ENCODE peak calls at places on chromosomes 11 and 22, in nine cellular contexts. T is heart left ventricle, Y is fibroblast of the aortic adventitia, L is colonic mucosa, V is tibial nerve, F is GM12865, H is OCI-LY7, C is PC-3, J is astrocyte of the cerebellum. N is an unnamed sample.

GRCh38 chr22:47340851-47341436 is 578.5 kb downstream of the TBC1D22A start:
- DNase-seq in Y (peak; percentile 16), J (no peak), T (no peak), L (no peak), F (no peak), H (no peak), V (no peak), C (peak; percentile 28), N (peak; percentile 6)

GRCh38 chr11:133934599-133935550 is 21.9 kb downstream of the IGSF9B start:
- DNase-seq in T (peak; percentile 76), J (no peak), V (peak; percentile 27), L (peak; percentile 47), Y (peak; percentile 76), H (no peak), F (peak; percentile 14), C (peak; percentile 68), N (peak; percentile 61)

GRCh38 chr11:69080361-69080973 is 31.7 kb downstream of the TPCN2 start:
- DNase-seq in J (no peak), C (peak; percentile 93), V (no peak), Y (no peak), L (no peak), F (no peak), T (no peak), H (no peak), N (peak; percentile 26)

GRCh38 chr11:124769804-124770774 is 8.0 kb upstream of the ESAM start:
- DNase-seq in V (no peak), H (no peak), T (no peak), J (no peak), Y (no peak), C (peak; percentile 90), L (no peak), F (no peak), N (peak; percentile 61)

GRCh38 chr22:20656516-20656901 is 117.4 kb upstream of the SERPIND1 start:
- DNase-seq in J (no peak), L (no peak), V (no peak), T (no peak), C (no peak), Y (no peak), F (no peak), H (no peak), N (no peak)

GRCh38 chr11:92843455-92843854 is 126.0 kb upstream of the MTNR1B start:
- DNase-seq in Y (no peak), C (no peak), V (no peak), T (no peak), F (no peak), L (no peak), H (no peak), J (no peak), N (no peak)

GRCh38 chr11:47330002-47330911 is 22.2 kb downstream of the MYBPC3 start:
- DNase-seq in J (no peak), V (no peak), T (peak; percentile 59), C (no peak), L (no peak), Y (no peak), F (no peak), H (peak; percentile 10), N (no peak)

GRCh38 chr11:43427971-43428370 is 69.3 kb downstream of the TTC17 start:
- DNase-seq in Y (no peak), J (no peak), F (no peak), T (no peak), V (no peak), L (no peak), C (no peak), H (no peak), N (no peak)

GRCh38 chr11:25981998-25982397 is 349.9 kb upstream of the ANO3 start:
- DNase-seq in L (peak; percentile 18), C (peak; percentile 68), Y (peak; percentile 89), T (no peak), H (peak; percentile 87), F (peak; percentile 77), V (no peak), J (peak; percentile 55), N (peak; percentile 84)

GRCh38 chr11:121341609-121342008 is 49.0 kb downstream of the SC5D start:
- DNase-seq in L (peak; percentile 42), J (no peak), V (no peak), C (no peak), F (peak; percentile 43), T (no peak), Y (no peak), H (peak; percentile 60), N (no peak)

GRCh38 chr11:3046190-3046589 is 11.0 kb downstream of the CARS1 start:
- DNase-seq in F (no peak), H (no peak), L (no peak), Y (no peak), V (no peak), C (peak; percentile 8), T (no peak), J (no peak), N (no peak)

GRCh38 chr11:121159721-121160120 is 58.7 kb downstream of the TECTA start:
- DNase-seq in Y (no peak), J (no peak), L (no peak), T (no peak), F (no peak), C (no peak), V (no peak), H (no peak), N (no peak)

GRCh38 chr22:35766654-35767580 is 49.2 kb downstream of the APOL5 start:
- DNase-seq in H (no peak), J (no peak), F (no peak), Y (peak; percentile 35), C (peak; percentile 67), V (no peak), T (no peak), L (no peak), N (peak; percentile 59)

GRCh38 chr11:3738241-3738640 is 59.1 kb downstream of the NUP98 start:
- DNase-seq in V (no peak), F (no peak), Y (peak; percentile 46), L (no peak), J (no peak), H (no peak), T (no peak), C (no peak), N (peak; percentile 73)

GRCh38 chr11:112221263-112221835 is 4.9 kb upstream of the PTS start:
- DNase-seq in H (no peak), T (no peak), C (peak; percentile 35), V (no peak), J (no peak), Y (peak; percentile 36), F (no peak), L (no peak), N (no peak)

GRCh38 chr11:45083544-45084087 is 62.8 kb upstream of the PRDM11 start:
- DNase-seq in F (no peak), T (no peak), H (peak; percentile 45), C (peak; percentile 54), L (peak; percentile 40), Y (no peak), V (no peak), J (no peak), N (no peak)
- TF ChIP-seq CTCF in F (peak; percentile 35), T (no peak), H (peak; percentile 84), C (peak; percentile 64), L (no peak), Y (peak; percentile 40), V (no peak), J (peak; percentile 45), N (peak; percentile 34)

GRCh38 chr11:73995247-73995646 is 12.6 kb upstream of the UCP2 start:
- DNase-seq in T (no peak), V (no peak), Y (no peak), L (no peak), H (peak; percentile 81), F (peak; percentile 81), J (no peak), C (no peak), N (no peak)

GRCh38 chr11:73997120-73997772 is 11.6 kb downstream of the UCP3 start:
- DNase-seq in Y (no peak), V (no peak), L (no peak), H (peak; percentile 72), T (no peak), J (no peak), F (peak; percentile 55), C (no peak), N (no peak)

GRCh38 chr11:73996161-73996747 is 12.6 kb downstream of the UCP3 start:
- DNase-seq in Y (no peak), J (no peak), H (no peak), C (peak; percentile 62), L (peak; percentile 47), T (no peak), V (no peak), F (no peak), N (no peak)

GRCh38 chr11:73998846-73999575 is 9.9 kb downstream of the UCP3 start:
- DNase-seq in J (no peak), C (no peak), H (no peak), Y (no peak), F (no peak), L (no peak), V (no peak), T (no peak), N (no peak)

GRCh38 chr11:73995731-73996130 is 13.1 kb upstream of the UCP2 start:
- DNase-seq in T (no peak), H (peak; percentile 51), Y (no peak), L (no peak), F (peak; percentile 69), J (no peak), C (no peak), V (no peak), N (no peak)
- H3K4me3 ChIP-seq in T (no peak overlapping the region), H (peak overlapping the region; percentile 42), Y (no peak overlapping the region), L (no peak overlapping the region), F (no peak overlapping the region), J (no peak overlapping the region), C (no peak overlapping the region), V (no peak overlapping the region), N (no peak overlapping the region)

GRCh38 chr11:63262562-63262961 is 19.2 kb upstream of the SLC22A25 start:
- DNase-seq in T (no peak), C (no peak), F (no peak), Y (no peak), L (no peak), J (no peak), H (no peak), V (no peak), N (no peak)
- TF ChIP-seq CTCF in T (no peak), C (no peak), F (no peak), Y (no peak), L (no peak), J (no peak), H (no peak), V (no peak), N (no peak)

GRCh38 chr11:65315204-65315865 is 669 bp downstream of the CDC42EP2 start:
- DNase-seq in Y (peak; percentile 83), J (no peak), L (peak; percentile 90), V (peak; percentile 66), H (peak; percentile 86), C (peak; percentile 82), F (peak; percentile 77), T (peak; percentile 88), N (peak; percentile 68)

GRCh38 chr11:65316979-65317786 is 2.5 kb downstream of the CDC42EP2 start:
- DNase-seq in T (peak; percentile 88), Y (peak; percentile 97), J (no peak), F (no peak), H (no peak), C (peak; percentile 98), V (peak; percentile 56), L (peak; percentile 92), N (peak; percentile 84)

GRCh38 chr11:65316311-65316978 is 1.8 kb downstream of the CDC42EP2 start:
- DNase-seq in V (peak; percentile 37), H (no peak), T (peak; percentile 74), F (no peak), C (peak; percentile 57), Y (peak; percentile 100), J (no peak), L (peak; percentile 52), N (peak; percentile 99)

GRCh38 chr11:65314501-65315203 is at the start of gene CDC42EP2:
- DNase-seq in J (no peak), T (peak; percentile 92), C (peak; percentile 94), L (peak; percentile 92), V (peak; percentile 81), Y (peak; percentile 78), F (peak; percentile 75), H (peak; percentile 74), N (peak; percentile 76)

GRCh38 chr11:65315866-65316233 is 1.2 kb downstream of the CDC42EP2 start:
- DNase-seq in L (no peak), Y (no peak), H (no peak), F (no peak), T (no peak), C (peak; percentile 27), J (no peak), V (no peak), N (no peak)
- H3K4me3 ChIP-seq in L (peak overlapping the region; percentile 58), Y (peak overlapping the region; percentile 95), H (peak overlapping the region; percentile 74), F (peak overlapping the region; percentile 87), T (peak overlapping the region; percentile 83), C (peak overlapping the region; percentile 72), J (peak overlapping the region; percentile 88), V (peak overlapping the region; percentile 98), N (peak overlapping the region; percentile 90)